ENCODE peak calls at places on chromosome 21, in seven cellular contexts. Z, W, D, V, P, A and C are unnamed samples.

GRCh38 chr21:17451364-17451869 is 61.4 kb upstream of the CXADR start:
- DNase-seq in Z (no peak), W (no peak), D (no peak), V (peak), P (no peak), A (peak), C (no peak)

GRCh38 chr21:24375201-24375600 is 1232.1 kb downstream of the MRPL39 start:
- DNase-seq in Z (no peak), W (no peak), D (peak), V (no peak), P (no peak), A (peak), C (no peak)

GRCh38 chr21:31991356-31992331 is 118.8 kb downstream of the HUNK start:
- DNase-seq in Z (no peak), W (no peak), D (peak), V (no peak), P (peak), A (no peak), C (peak)

GRCh38 chr21:30044447-30045064 is 104.8 kb upstream of the GRIK1 start:
- DNase-seq in Z (no peak), W (peak), D (no peak), V (peak), P (peak), A (peak), C (no peak)

GRCh38 chr21:33967086-33967571 is 51.5 kb upstream of the ATP5PO start:
- DNase-seq in Z (no peak), W (no peak), D (no peak), V (no peak), P (no peak), A (no peak), C (no peak)

GRCh38 chr21:29168874-29169273 is 38.4 kb downstream of the MAP3K7CL start:
- DNase-seq in Z (no peak), W (no peak), D (no peak), V (peak), P (no peak), A (no peak), C (no peak)

GRCh38 chr21:26093094-26093493 is 77.5 kb downstream of the APP start:
- DNase-seq in Z (no peak), W (peak), D (no peak), V (no peak), P (no peak), A (no peak), C (no peak)

GRCh38 chr21:36791150-36791549 is 92.2 kb downstream of the SIM2 start:
- DNase-seq in Z (no peak), W (no peak), D (no peak), V (no peak), P (no peak), A (no peak), C (no peak)

GRCh38 chr21:17848228-17848627 is 29.1 kb upstream of the C21orf91 start:
- DNase-seq in Z (peak), W (no peak), D (no peak), V (no peak), P (no peak), A (peak), C (no peak)

GRCh38 chr21:43348801-43349261 is 78.1 kb downstream of the SIK1 start:
- DNase-seq in Z (no peak), W (no peak), D (no peak), V (no peak), P (no peak), A (no peak), C (no peak)

GRCh38 chr21:37139902-37140301 is 66.8 kb downstream of the TTC3 start:
- DNase-seq in Z (no peak), W (no peak), D (no peak), V (no peak), P (peak), A (no peak), C (no peak)

GRCh38 chr21:17514124-17514481 is 1.3 kb downstream of the CXADR start:
- DNase-seq in Z (no peak), W (no peak), D (no peak), V (no peak), P (peak), A (no peak), C (no peak)

GRCh38 chr21:14874379-14874778 is 190.4 kb downstream of the NRIP1 start:
- DNase-seq in Z (no peak), W (no peak), D (no peak), V (no peak), P (no peak), A (no peak), C (no peak)

GRCh38 chr21:16563795-16564194 is 834.0 kb downstream of the USP25 start:
- DNase-seq in Z (no peak), W (no peak), D (peak), V (no peak), P (peak), A (no peak), C (no peak)

GRCh38 chr21:38156200-38156599 is 100.6 kb upstream of the KCNJ15 start:
- DNase-seq in Z (no peak), W (no peak), D (no peak), V (no peak), P (no peak), A (no peak), C (no peak)

GRCh38 chr21:18614327-18614726 is 210.7 kb upstream of the TMPRSS15 start:
- DNase-seq in Z (no peak), W (no peak), D (no peak), V (no peak), P (no peak), A (no peak), C (no peak)

GRCh38 chr21:44681861-44682579 is at the start of gene KRTAP12-1:
- DNase-seq in Z (no peak), W (no peak), D (no peak), V (no peak), P (no peak), A (no peak), C (no peak)

GRCh38 chr21:25887646-25888321 is 153.0 kb downstream of the GABPA start:
- DNase-seq in Z (no peak), W (no peak), D (no peak), V (no peak), P (no peak), A (no peak), C (no peak)

GRCh38 chr21:35697321-35697808 is 363.0 kb downstream of the SETD4 start:
- DNase-seq in Z (no peak), W (no peak), D (no peak), V (no peak), P (no peak), A (peak), C (no peak)

GRCh38 chr21:38377165-38378093 is 120.6 kb downstream of the KCNJ15 start:
- DNase-seq in Z (no peak), W (no peak), D (no peak), V (no peak), P (peak), A (peak), C (no peak)

GRCh38 chr21:26072891-26073615 is 97.5 kb downstream of the APP start:
- DNase-seq in Z (no peak), W (no peak), D (no peak), V (no peak), P (no peak), A (no peak), C (no peak)

GRCh38 chr21:27464643-27465042 is 497.8 kb upstream of the ADAMTS5 start:
- DNase-seq in Z (no peak), W (no peak), D (no peak), V (no peak), P (no peak), A (no peak), C (no peak)

GRCh38 chr21:42535602-42536171 is 22.0 kb downstream of the SLC37A1 start:
- DNase-seq in Z (peak), W (no peak), D (no peak), V (no peak), P (no peak), A (no peak), C (peak)

GRCh38 chr21:27346041-27346448 is 379.2 kb upstream of the ADAMTS5 start:
- DNase-seq in Z (no peak), W (no peak), D (no peak), V (peak), P (no peak), A (no peak), C (no peak)

GRCh38 chr21:42461881-42462877 is 33.8 kb downstream of the RSPH1 start:
- DNase-seq in Z (no peak), W (no peak), D (no peak), V (no peak), P (no peak), A (peak), C (peak)

GRCh38 chr21:34669149-34669879 is 520 bp downstream of the CLIC6 start:
- DNase-seq in Z (peak), W (no peak), D (peak), V (no peak), P (peak), A (no peak), C (no peak)

GRCh38 chr21:29166333-29166732 is 35.9 kb downstream of the MAP3K7CL start:
- DNase-seq in Z (no peak), W (no peak), D (no peak), V (no peak), P (no peak), A (no peak), C (no peak)

GRCh38 chr21:43287974-43288755 is 119.4 kb downstream of the CRYAA start:
- DNase-seq in Z (no peak), W (no peak), D (no peak), V (peak), P (no peak), A (no peak), C (no peak)

GRCh38 chr21:15604424-15604823 is 125.4 kb upstream of the USP25 start:
- DNase-seq in Z (no peak), W (no peak), D (no peak), V (peak), P (peak), A (no peak), C (no peak)

GRCh38 chr21:45109831-45110492 is 35.6 kb downstream of the ADARB1 start:
- DNase-seq in Z (peak), W (no peak), D (no peak), V (no peak), P (no peak), A (peak), C (no peak)

GRCh38 chr21:46205121-46205520 is 20.9 kb upstream of the SPATC1L start:
- DNase-seq in Z (no peak), W (no peak), D (no peak), V (no peak), P (no peak), A (no peak), C (no peak)

GRCh38 chr21:32167513-32167912 is 111.3 kb downstream of the MIS18A start:
- DNase-seq in Z (no peak), W (no peak), D (no peak), V (no peak), P (no peak), A (no peak), C (no peak)